ENCODE peak calls at places on chromosomes 7 and 10, in four cellular contexts. Y is K562, H is GM12878, X is HepG2. P is an unnamed sample.

GRCh38 chr10:119917777-119918176 is 25.2 kb downstream of the SEC23IP start:
- DNase-seq in Y (no peak), H (no peak), X (no peak), P (no peak)

GRCh38 chr10:89959433-89960110 is 258.2 kb downstream of the KIF20B start:
- DNase-seq in Y (no peak), H (peak; percentile 57), X (no peak), P (no peak)

GRCh38 chr10:94997763-94998174 is 59.3 kb downstream of the CYP2C9 start:
- DNase-seq in Y (no peak), H (no peak), X (no peak), P (no peak)

GRCh38 chr10:12950583-12951128 is 50.9 kb downstream of the CCDC3 start:
- DNase-seq in Y (no peak), H (no peak), X (no peak), P (no peak)

GRCh38 chr7:135083005-135083404 is 64.9 kb upstream of the TMEM140 start:
- DNase-seq in Y (no peak), H (no peak), X (no peak), P (no peak)

GRCh38 chr7:73992104-73992562 is 35.8 kb upstream of the ELN start:
- DNase-seq in Y (no peak), H (no peak), X (no peak), P (no peak)

GRCh38 chr10:48554246-48554645 is 50.6 kb downstream of the ARHGAP22 start:
- DNase-seq in Y (no peak), H (no peak), X (no peak), P (no peak)

GRCh38 chr10:123156091-123156490 is 1.9 kb downstream of the BUB3 start:
- DNase-seq in Y (no peak), H (no peak), X (no peak), P (no peak)

GRCh38 chr10:59027975-59028640 is 148.3 kb upstream of the PHYHIPL start:
- DNase-seq in Y (no peak), H (no peak), X (no peak), P (no peak)

GRCh38 chr10:70776455-70777005 is 8.6 kb downstream of the TBATA start:
- DNase-seq in Y (no peak), H (no peak), X (no peak), P (no peak)

GRCh38 chr10:80522756-80523363 is 14.8 kb upstream of the SH2D4B start:
- DNase-seq in Y (no peak), H (no peak), X (no peak), P (no peak)

GRCh38 chr7:109351493-109351892 is 781.8 kb downstream of the DNAJB9 start:
- DNase-seq in Y (no peak), H (no peak), X (no peak), P (no peak)

GRCh38 chr10:111106081-111106480 is 29.3 kb downstream of the ADRA2A start:
- DNase-seq in Y (no peak), H (no peak), X (no peak), P (no peak)

GRCh38 chr7:134174797-134175261 is 47.7 kb downstream of the LRGUK start:
- DNase-seq in Y (peak; percentile 79), H (peak; percentile 38), X (peak; percentile 10), P (no peak)

GRCh38 chr10:70780370-70780760 is 4.8 kb downstream of the TBATA start:
- DNase-seq in Y (no peak), H (no peak), X (no peak), P (peak; percentile 8)

GRCh38 chr10:99529483-99530107 is 3.1 kb upstream of the NKX2-3 start:
- DNase-seq in Y (no peak), H (no peak), X (no peak), P (no peak)

GRCh38 chr7:69682518-69682917 is 84.2 kb downstream of the AUTS2 start:
- DNase-seq in Y (no peak), H (no peak), X (no peak), P (no peak)

GRCh38 chr10:91805110-91805825 is 7.0 kb downstream of the TNKS2 start:
- DNase-seq in Y (no peak), H (no peak), X (no peak), P (no peak)

GRCh38 chr7:107047902-107048782 is 3.6 kb downstream of the PRKAR2B start:
- DNase-seq in Y (peak; percentile 73), H (no peak), X (no peak), P (peak; percentile 25)

GRCh38 chr10:562142-562541 is 127.3 kb downstream of the DIP2C start:
- DNase-seq in Y (no peak), H (no peak), X (no peak), P (no peak)

GRCh38 chr10:121138112-121138860 is 287.1 kb downstream of the WDR11 start:
- DNase-seq in Y (no peak), H (no peak), X (no peak), P (no peak)

GRCh38 chr7:44068054-44068453 is 2.7 kb upstream of the PGAM2 start:
- DNase-seq in Y (no peak), H (no peak), X (no peak), P (peak; percentile 73)
- TF ChIP-seq NFIC in Y (peak; percentile 96), H (no peak), X (peak; percentile 24), P (peak; percentile 87)

GRCh38 chr10:14613570-14613918 is 161.2 kb downstream of the FAM107B start:
- DNase-seq in Y (no peak), H (no peak), X (no peak), P (no peak)

GRCh38 chr10:14617125-14617524 is 157.6 kb downstream of the FAM107B start:
- DNase-seq in Y (no peak), H (no peak), X (no peak), P (no peak)

GRCh38 chr10:14617850-14618249 is 156.8 kb downstream of the FAM107B start:
- DNase-seq in Y (peak; percentile 15), H (no peak), X (no peak), P (no peak)

GRCh38 chr10:14618669-14619068 is 156.0 kb downstream of the FAM107B start:
- DNase-seq in Y (no peak), H (no peak), X (no peak), P (no peak)

GRCh38 chr10:14616465-14616864 is 158.2 kb downstream of the FAM107B start:
- DNase-seq in Y (no peak), H (no peak), X (no peak), P (no peak)
- TF ChIP-seq NFIC in Y (no peak), H (no peak), X (no peak), P (no peak)

GRCh38 chr7:96045919-96046318 is 273.6 kb downstream of the DYNC1I1 start:
- DNase-seq in Y (no peak), H (no peak), X (no peak), P (no peak)
- TF ChIP-seq NFIC in Y (no peak), H (no peak), X (no peak), P (no peak)

DNA sequence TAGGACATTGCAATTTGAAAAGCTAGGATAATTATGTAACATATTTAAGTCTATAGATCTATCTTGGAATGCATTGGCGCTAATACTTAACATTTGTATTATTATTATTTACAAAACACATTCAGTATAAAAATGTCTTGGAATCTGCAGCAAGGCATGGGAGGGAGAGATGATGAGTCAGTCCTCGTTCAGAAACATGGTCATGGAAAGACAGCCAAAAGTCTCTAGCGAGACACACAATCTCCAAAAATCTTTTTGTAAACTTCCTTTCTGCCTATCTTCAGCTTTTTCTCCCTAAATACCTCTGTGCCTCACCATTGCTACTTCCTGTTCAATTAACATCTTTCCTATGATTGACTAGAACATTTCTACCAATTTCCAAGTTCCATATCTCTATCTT is 188.4 kb upstream of the CACNA2D1 start:
- DNase-seq in Y (no peak), H (no peak), X (no peak), P (no peak)
- TF ChIP-seq NFIC in Y (no peak), H (no peak), X (no peak), P (no peak)

GRCh38 chr10:77909755-77910375 is 16.7 kb downstream of the DLG5 start:
- DNase-seq in Y (peak; percentile 89), H (no peak), X (peak; percentile 91), P (no peak)
- TF ChIP-seq NFIC in Y (no peak), H (no peak), X (peak; percentile 55), P (no peak)

GRCh38 chr10:26887611-26888215 is 27.0 kb upstream of the ABI1 start:
- DNase-seq in Y (no peak), H (no peak), X (no peak), P (no peak)

DNA sequence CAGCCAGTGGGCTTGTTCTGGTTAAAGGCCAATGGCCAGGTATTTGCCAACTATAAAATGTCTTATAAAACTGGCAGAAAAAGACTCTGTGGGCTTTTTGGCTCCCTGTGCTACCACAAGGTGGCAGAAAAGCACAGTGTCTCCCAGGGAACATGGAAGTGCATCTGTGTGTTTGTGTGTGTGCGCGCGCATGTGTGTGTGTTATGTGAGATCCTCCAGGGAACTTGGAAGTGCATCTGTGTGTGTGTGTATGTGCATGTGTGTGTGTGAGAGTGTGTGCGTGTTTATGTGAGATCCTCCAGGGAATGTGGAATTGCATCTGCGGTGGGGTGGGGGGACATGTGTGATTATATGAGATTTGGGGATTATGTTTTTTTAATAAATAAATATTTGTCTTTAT is 30.2 kb upstream of the ABI1 start:
- DNase-seq in Y (peak; percentile 14), H (no peak), X (peak; percentile 72), P (peak; percentile 52)
- TF ChIP-seq NFIC in Y (peak; percentile 38), H (no peak), X (no peak), P (no peak)

GRCh38 chr10:33381391-33381790 is 46.9 kb upstream of the NRP1 start:
- DNase-seq in Y (no peak), H (no peak), X (no peak), P (no peak)
- TF ChIP-seq NFIC in Y (no peak), H (no peak), X (no peak), P (no peak)

GRCh38 chr7:117731455-117731854 is 141.8 kb downstream of the CTTNBP2 start:
- DNase-seq in Y (peak; percentile 13), H (peak; percentile 66), X (no peak), P (no peak)
- TF ChIP-seq NFIC in Y (no peak), H (peak; percentile 67), X (no peak), P (no peak)

P was measured in SK-N-SH.